ENCODE peak calls at places on chromosomes 16 and 17, in seven cellular contexts. H is fibroblast of pulmonary artery, U is dorsolateral prefrontal cortex, A is heart right ventricle, E is psoas muscle, F is esophagus muscularis mucosa, T is fibroblast of the aortic adventitia. V is an unnamed sample.

GRCh38 chr17:67467500-67468481 is 90.7 kb downstream of the PITPNC1 start:
- DNase-seq in F (no peak), T (no peak), H (no peak), U (no peak), A (no peak), E (no peak), V (no peak)

GRCh38 chr16:10552998-10553491 is 27.4 kb downstream of the EMP2 start:
- DNase-seq in H (no peak), A (peak), U (peak), F (no peak), E (peak), T (no peak), V (no peak)

GRCh38 chr17:82281502-82282238 is 8.2 kb upstream of the CSNK1D start:
- DNase-seq in H (no peak), T (no peak), F (no peak), U (no peak), A (no peak), E (no peak), V (peak)

GRCh38 chr16:65353183-65353582 is 231.3 kb upstream of the CDH11 start:
- DNase-seq in F (peak), U (no peak), T (no peak), E (no peak), A (no peak), H (no peak), V (no peak)

GRCh38 chr17:51475650-51476221 is 215.4 kb downstream of the UTP18 start:
- DNase-seq in H (no peak), A (no peak), U (no peak), E (no peak), F (peak), T (no peak), V (no peak)

GRCh38 chr16:59593256-59593655 is 859.1 kb upstream of the GOT2 start:
- DNase-seq in T (peak), H (peak), E (no peak), A (no peak), F (no peak), U (no peak), V (no peak)

GRCh38 chr17:80719449-80719848 is 174.8 kb downstream of the RPTOR start:
- DNase-seq in U (no peak), H (no peak), E (no peak), A (no peak), T (no peak), F (no peak), V (no peak)

GRCh38 chr16:79618712-79619050 is 18.1 kb upstream of the MAF start:
- DNase-seq in U (no peak), T (no peak), E (no peak), F (no peak), A (no peak), H (no peak), V (no peak)

GRCh38 chr16:54208262-54208661 is 78.3 kb downstream of the IRX3 start:
- DNase-seq in U (no peak), T (peak), H (peak), E (no peak), F (no peak), A (no peak), V (no peak)

GRCh38 chr16:69408451-69408850 is 16.0 kb upstream of the CYB5B start:
- DNase-seq in T (no peak), F (no peak), A (no peak), H (no peak), U (no peak), E (no peak), V (no peak)

GRCh38 chr16:4048481-4048880 is 67.8 kb downstream of the ADCY9 start:
- DNase-seq in T (no peak), E (no peak), F (no peak), U (no peak), A (no peak), H (no peak), V (no peak)

GRCh38 chr17:364766-365165 is 12.2 kb upstream of the RPH3AL start:
- DNase-seq in U (no peak), E (no peak), A (no peak), H (no peak), T (no peak), F (no peak), V (no peak)

GRCh38 chr17:44187131-44187899 is 543 bp downstream of the TMUB2 start:
- DNase-seq in F (peak), E (no peak), U (no peak), H (peak), A (no peak), T (peak), V (no peak)

GRCh38 chr16:67115649-67116048 is 5.9 kb downstream of the PHAF1 start:
- DNase-seq in E (no peak), H (peak), T (peak), A (no peak), F (no peak), U (no peak), V (no peak)

GRCh38 chr16:50260206-50261159 is 5.9 kb upstream of the ADCY7 start:
- DNase-seq in T (no peak), H (no peak), A (no peak), E (no peak), U (no peak), F (no peak), V (no peak)
- H3K4me3 ChIP-seq in T (no peak), H (no peak), A (no peak), E (no peak), U (no peak), F (no peak), V (no peak)

GRCh38 chr17:57228921-57229320 is 27.4 kb upstream of the MSI2 start:
- DNase-seq in A (no peak), E (no peak), U (no peak), T (no peak), H (no peak), F (peak), V (no peak)

GRCh38 chr17:57235124-57235523 is 21.2 kb upstream of the MSI2 start:
- DNase-seq in U (no peak), A (no peak), E (no peak), F (no peak), T (no peak), H (no peak), V (no peak)

GRCh38 chr17:57236686-57237299 is 19.5 kb upstream of the MSI2 start:
- DNase-seq in F (no peak), A (no peak), E (no peak), H (no peak), T (no peak), U (no peak), V (no peak)

GRCh38 chr17:57234252-57235092 is 21.9 kb upstream of the MSI2 start:
- DNase-seq in A (no peak), F (peak), T (no peak), H (no peak), U (no peak), E (no peak), V (no peak)
- TF ChIP-seq CTCF in A (no peak), F (no peak), T (no peak), H (no peak), U (no peak), E (no peak), V (no peak)

DNA sequence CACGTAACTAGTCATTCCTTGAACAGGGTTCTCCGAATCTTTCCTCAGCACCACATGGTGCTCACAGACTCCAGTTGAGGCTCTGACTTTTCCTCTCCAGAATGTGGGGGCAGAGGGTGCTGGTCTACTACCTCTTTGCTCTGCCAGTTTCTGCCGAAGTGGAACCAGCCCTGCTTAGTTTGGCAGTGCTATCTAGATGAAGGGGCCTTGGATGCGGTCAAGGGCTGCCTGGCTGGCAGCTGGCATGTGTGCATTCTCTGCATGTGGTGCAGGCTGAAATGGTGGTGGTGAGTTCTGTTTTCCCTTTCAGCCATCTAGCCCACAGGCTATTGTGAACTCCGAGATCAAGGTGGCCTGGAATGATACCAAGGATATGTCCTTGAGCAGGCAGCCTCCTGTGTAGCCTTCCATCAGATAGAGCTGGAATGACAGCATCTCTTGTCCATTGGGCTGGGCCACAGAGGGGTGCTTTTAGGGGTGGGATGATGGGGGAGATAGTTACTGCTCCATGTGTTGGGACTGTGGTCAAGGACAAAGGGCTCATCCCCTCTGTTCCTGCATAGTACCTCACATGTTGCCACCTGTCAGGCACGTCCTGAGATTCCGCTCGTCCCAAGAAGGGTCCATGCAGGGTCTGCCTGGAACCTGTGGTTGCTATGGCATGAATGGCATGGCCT is 2.0 kb downstream of the DYNLL2 start:
- DNase-seq in U (no peak), F (peak), T (no peak), E (no peak), A (no peak), H (no peak), V (no peak)
- H3K4me3 ChIP-seq in U (peak), F (peak), T (peak), E (peak), A (peak), H (peak), V (peak)

DNA sequence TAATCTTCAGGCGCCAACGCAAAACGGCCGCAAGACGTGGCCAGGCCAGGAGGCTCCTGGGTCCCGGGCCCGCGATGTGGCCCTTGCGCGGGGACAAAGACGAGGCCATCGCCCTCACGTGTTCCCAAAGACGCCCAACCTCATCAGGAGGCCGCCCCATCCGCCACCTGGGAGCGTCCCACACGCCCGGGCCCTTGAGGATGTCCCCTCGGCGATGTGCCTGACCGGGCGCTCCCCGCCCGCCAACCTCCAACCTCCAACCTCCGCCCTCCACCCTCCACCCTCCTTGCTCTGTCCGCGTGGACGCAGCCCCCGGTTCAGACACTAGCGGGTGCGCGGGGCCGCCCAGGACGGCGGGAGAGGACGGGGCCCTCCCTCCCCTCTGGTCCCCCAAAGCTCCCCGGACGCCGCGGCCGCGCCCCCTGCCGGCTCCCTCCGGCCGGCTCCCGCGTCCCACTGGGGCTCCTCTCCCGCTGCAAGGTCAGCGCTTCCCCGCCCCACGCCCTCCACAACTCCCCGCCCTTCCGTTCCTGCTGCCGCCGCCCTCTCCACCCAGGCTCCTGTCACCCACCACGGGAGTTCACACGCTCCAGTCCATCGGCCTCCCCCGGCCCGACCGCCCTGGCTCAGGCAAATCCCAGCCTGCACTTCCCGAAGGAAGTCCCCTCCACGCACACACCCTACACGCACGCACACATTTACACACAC is 250.8 kb upstream of the RPL38 start:
- DNase-seq in T (no peak), A (peak), U (no peak), E (no peak), F (no peak), H (no peak), V (no peak)
- TF ChIP-seq CTCF in T (no peak), A (peak), U (peak), E (no peak), F (no peak), H (no peak), V (peak)

GRCh38 chr16:71426880-71427615 is 14.8 kb downstream of the TLE7 start:
- DNase-seq in E (no peak), T (no peak), F (no peak), U (no peak), H (no peak), A (no peak), V (no peak)
- H3K4me3 ChIP-seq in E (no peak), T (no peak), F (no peak), U (no peak), H (no peak), A (no peak), V (no peak)

GRCh38 chr16:87062569-87063442 is 254.4 kb downstream of the C16orf95 start:
- DNase-seq in E (peak), F (no peak), A (peak), U (peak), H (peak), T (peak), V (no peak)
- TF ChIP-seq CTCF in E (peak), F (peak), A (peak), U (peak), H (peak), T (peak), V (peak)

V was measured in LNCaP clone FGC.